ENCODE peak calls at places on chromosome 11, in four cellular contexts. R, W, Q and N are unnamed samples.

GRCh38 chr11:848380-848931 is 5.8 kb downstream of the TSPAN4 start:
- DNase-seq in Q (no peak), W (no peak), R (peak; percentile 94), N (peak; percentile 65)

GRCh38 chr11:70544774-70545625 is 146.7 kb downstream of the CTTN start:
- DNase-seq in W (no peak), R (peak; percentile 92), Q (peak; percentile 65), N (peak; percentile 79)

GRCh38 chr11:110176366-110177056 is 83.3 kb downstream of the ZC3H12C start:
- DNase-seq in R (peak; percentile 49), Q (no peak), W (no peak), N (no peak)

GRCh38 chr11:110289472-110289871 is 6.9 kb downstream of the RDX start:
- DNase-seq in Q (no peak), R (no peak), W (peak; percentile 80), N (no peak)

GRCh38 chr11:128196235-128196634 is 391.1 kb downstream of the ETS1 start:
- DNase-seq in Q (no peak), R (no peak), W (no peak), N (no peak)

GRCh38 chr11:112728288-112728687 is 232.9 kb upstream of the NCAM1 start:
- DNase-seq in W (no peak), R (no peak), Q (no peak), N (no peak)

GRCh38 chr11:74182635-74183034 is 11.5 kb downstream of the PPME1 start:
- DNase-seq in Q (no peak), R (no peak), W (no peak), N (no peak)

GRCh38 chr11:116641561-116642045 is 131.2 kb downstream of the BUD13 start:
- DNase-seq in W (peak; percentile 11), R (peak; percentile 94), Q (peak; percentile 75), N (peak; percentile 83)

GRCh38 chr11:13535819-13536218 is 40.0 kb upstream of the PTH start:
- DNase-seq in Q (no peak), R (peak; percentile 23), W (no peak), N (no peak)

GRCh38 chr11:2742611-2743426 is 43.0 kb upstream of the KCNQ1OT1 start:
- DNase-seq in W (no peak), R (no peak), Q (peak; percentile 45), N (no peak)

GRCh38 chr11:47977651-47978050 is 2.7 kb upstream of the PTPRJ start:
- DNase-seq in W (no peak), R (no peak), Q (no peak), N (no peak)

GRCh38 chr11:130560000-130560852 is 111.8 kb downstream of the ADAMTS15 start:
- DNase-seq in W (no peak), R (no peak), Q (no peak), N (no peak)

GRCh38 chr11:61947486-61948210 is 2.5 kb upstream of the BEST1 start:
- DNase-seq in W (peak; percentile 88), R (peak; percentile 91), Q (peak; percentile 94), N (peak; percentile 88)

GRCh38 chr11:85316967-85317366 is 310.2 kb downstream of the DLG2 start:
- DNase-seq in R (no peak), W (no peak), Q (no peak), N (no peak)

GRCh38 chr11:36586543-36586942 is 7.8 kb upstream of the IFTAP start:
- DNase-seq in Q (no peak), W (no peak), R (no peak), N (no peak)

GRCh38 chr11:116427337-116427902 is 345.4 kb downstream of the BUD13 start:
- DNase-seq in Q (no peak), R (no peak), W (no peak), N (no peak)

GRCh38 chr11:114159320-114159719 is 99.8 kb downstream of the ZBTB16 start:
- DNase-seq in R (no peak), Q (peak; percentile 75), W (no peak), N (no peak)

GRCh38 chr11:117072517-117073218 is 25.6 kb downstream of the SIK3 start:
- DNase-seq in R (no peak), W (peak; percentile 93), Q (no peak), N (no peak)

GRCh38 chr11:70352074-70352473 is 46.3 kb upstream of the CTTN start:
- DNase-seq in R (no peak), Q (no peak), W (no peak), N (no peak)

GRCh38 chr11:44760917-44761545 is 34.3 kb downstream of the TSPAN18 start:
- DNase-seq in Q (no peak), R (peak; percentile 71), W (peak; percentile 92), N (peak; percentile 79)